ENCODE peak calls at places on chromosome 2, in seven cellular contexts. O, H, I, P, R, X and F are unnamed samples.

GRCh38 chr2:8539743-8540551 is 141.9 kb upstream of the ID2 start:
- DNase-seq in I (no peak), X (peak; percentile 65), P (no peak), O (peak; percentile 50), R (no peak), H (no peak), F (no peak)

GRCh38 chr2:182915369-182916326 is 49.2 kb upstream of the FRZB start:
- DNase-seq in R (peak; percentile 49), X (peak; percentile 25), H (no peak), O (no peak), I (no peak), P (peak; percentile 86), F (no peak)

GRCh38 chr2:174442546-174443510 is 44.0 kb downstream of the GPR155 start:
- DNase-seq in I (no peak), R (no peak), X (no peak), P (peak; percentile 70), O (no peak), H (no peak), F (no peak)

GRCh38 chr2:118115761-118116160 is 27.5 kb downstream of the INSIG2 start:
- DNase-seq in O (no peak), H (no peak), P (no peak), X (no peak), R (no peak), I (no peak), F (no peak)

GRCh38 chr2:233082222-233082933 is 22.2 kb downstream of the INPP5D start:
- DNase-seq in O (no peak), X (no peak), P (no peak), R (no peak), I (no peak), H (no peak), F (peak; percentile 25)

GRCh38 chr2:202079289-202079688 is 6.2 kb downstream of the KIAA2012 start:
- DNase-seq in P (no peak), I (no peak), X (no peak), O (no peak), R (no peak), H (no peak), F (no peak)

GRCh38 chr2:201924453-201924852 is 109.2 kb upstream of the FZD7 start:
- DNase-seq in X (no peak), I (no peak), O (no peak), P (no peak), H (no peak), R (no peak), F (no peak)

GRCh38 chr2:133941666-133942065 is 312.2 kb upstream of the MGAT5 start:
- DNase-seq in P (no peak), O (no peak), I (no peak), H (no peak), X (no peak), R (no peak), F (no peak)

GRCh38 chr2:14235667-14236066 is 396.9 kb upstream of the LRATD1 start:
- DNase-seq in H (no peak), R (no peak), I (no peak), X (no peak), P (no peak), O (no peak), F (no peak)

GRCh38 chr2:135617501-135618015 is 86.3 kb downstream of the R3HDM1 start:
- DNase-seq in X (no peak), R (no peak), P (no peak), H (no peak), I (no peak), O (no peak), F (no peak)

GRCh38 chr2:173291412-173291811 is 63.3 kb upstream of the CDCA7 start:
- DNase-seq in H (no peak), P (no peak), X (no peak), R (no peak), I (no peak), O (no peak), F (no peak)

GRCh38 chr2:98703738-98704137 is 27.2 kb downstream of the MGAT4A start:
- DNase-seq in O (no peak), I (no peak), X (peak; percentile 41), P (no peak), H (no peak), R (no peak), F (no peak)

GRCh38 chr2:54956392-54956722 is 93.9 kb downstream of the RTN4 start:
- DNase-seq in X (no peak), P (no peak), O (no peak), I (no peak), H (no peak), R (no peak), F (no peak)

GRCh38 chr2:58633576-58634365 is 392.6 kb upstream of the FANCL start:
- DNase-seq in I (no peak), R (no peak), X (no peak), H (no peak), O (no peak), P (peak; percentile 22), F (no peak)